ENCODE peak calls at places on chromosome 12, in seven cellular contexts. I is Peyer's patch, M is PC-3, G is heart right ventricle, T is epithelial cell of esophagus, N is NB4, B is OCI-LY7. F is an unnamed sample.

GRCh38 chr12:19886805-19887105 is 447.5 kb downstream of the AEBP2 start:
- DNase-seq in I (no peak), M (no peak), G (no peak), T (no peak), N (no peak), B (no peak), F (no peak)

GRCh38 chr12:30525171-30525570 is 170.5 kb downstream of the IPO8 start:
- DNase-seq in I (no peak), M (no peak), G (no peak), T (no peak), N (peak), B (no peak), F (no peak)

GRCh38 chr12:19273482-19274330 is 144.2 kb downstream of the PLEKHA5 start:
- DNase-seq in I (peak), M (peak), G (peak), T (peak), N (peak), B (no peak), F (no peak)

GRCh38 chr12:2311001-2311778 is 258.4 kb downstream of the CACNA1C start:
- DNase-seq in I (no peak), M (no peak), G (no peak), T (no peak), N (no peak), B (no peak), F (no peak)

GRCh38 chr12:115273446-115273845 is 589.5 kb upstream of the TBX3 start:
- DNase-seq in I (no peak), M (no peak), G (no peak), T (no peak), N (no peak), B (no peak), F (no peak)

GRCh38 chr12:28060901-28061300 is 88.4 kb upstream of the PTHLH start:
- DNase-seq in I (no peak), M (no peak), G (no peak), T (no peak), N (no peak), B (no peak), F (no peak)

GRCh38 chr12:86838709-86839108 is 582.5 kb upstream of the MGAT4C start:
- DNase-seq in I (no peak), M (no peak), G (no peak), T (no peak), N (no peak), B (no peak), F (no peak)

GRCh38 chr12:117342682-117343081 is 18.7 kb downstream of the NOS1 start:
- DNase-seq in I (no peak), M (peak), G (no peak), T (peak), N (peak), B (no peak), F (no peak)

GRCh38 chr12:56299308-56299852 is 750 bp downstream of the CS start:
- DNase-seq in I (peak), M (peak), G (no peak), T (peak), N (peak), B (peak), F (no peak)

GRCh38 chr12:10719482-10719881 is 3.6 kb downstream of the YBX3 start:
- DNase-seq in I (no peak), M (no peak), G (no peak), T (peak), N (no peak), B (no peak), F (no peak)
- H3K4me3 ChIP-seq in I (no peak), M (peak), G (peak), T (peak), N (peak), B (no peak), F (peak)

GRCh38 chr12:99418379-99418778 is 229.2 kb upstream of the GARIN6 start:
- DNase-seq in I (no peak), M (no peak), G (no peak), T (no peak), N (no peak), B (no peak), F (no peak)
- H3K4me3 ChIP-seq in I (no peak), M (no peak), G (no peak), T (no peak), N (no peak), B (no peak), F (no peak)

GRCh38 chr12:67671419-67671818 is 22.9 kb downstream of the DYRK2 start:
- DNase-seq in I (no peak), M (no peak), G (no peak), T (no peak), N (no peak), B (no peak), F (no peak)
- H3K4me3 ChIP-seq in I (no peak), M (no peak), G (no peak), T (no peak), N (no peak), B (no peak), F (no peak)

DNA sequence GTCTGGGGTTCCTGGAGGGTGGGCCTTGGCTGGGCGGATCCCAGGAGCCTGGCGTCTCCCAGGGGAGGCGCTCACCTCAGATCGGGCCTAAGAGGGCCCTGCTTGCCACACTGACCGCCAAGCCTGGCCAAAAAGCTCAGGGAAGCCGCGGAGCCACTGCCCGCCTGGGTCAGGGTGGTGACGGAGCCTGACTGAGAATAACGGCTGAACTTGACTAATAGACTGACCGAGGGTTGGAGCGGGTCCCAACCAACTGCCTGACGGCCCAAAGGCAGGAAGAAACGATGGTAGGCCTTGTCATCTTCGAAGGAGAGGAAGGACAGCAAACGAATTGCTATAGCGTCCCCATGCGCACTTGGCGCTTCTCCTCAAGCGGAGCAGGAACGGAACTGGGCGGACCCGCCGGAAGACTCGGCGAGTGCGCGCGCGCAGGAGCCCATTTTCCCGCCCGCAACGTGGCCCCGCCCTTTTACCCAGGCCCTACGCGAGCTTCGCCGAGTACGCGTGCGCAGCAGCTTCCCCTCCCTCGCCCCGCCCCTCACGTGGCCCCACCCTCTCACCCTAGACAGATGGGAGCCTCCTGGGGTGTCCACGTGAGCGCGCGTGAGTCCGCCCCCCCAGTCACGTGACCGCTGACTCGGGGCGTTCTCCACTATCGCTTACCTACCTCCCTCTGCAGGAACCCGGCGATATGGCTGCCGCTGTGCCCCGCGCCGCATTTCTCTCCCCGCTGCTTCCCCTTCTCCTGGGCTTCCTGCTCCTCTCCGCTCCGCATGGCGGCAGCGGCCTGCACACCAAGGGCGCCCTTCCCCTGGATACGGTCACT is at the start of the genes ERP29 and TMEM116:
- DNase-seq in I (peak), M (peak), G (peak), T (peak), N (peak), B (peak), F (peak)
- H3K4me3 ChIP-seq in I (peak), M (peak), G (peak), T (peak), N (peak), B (peak), F (peak)

GRCh38 chr12:105562727-105563072 is 232.2 kb downstream of the C12orf75 start:
- DNase-seq in I (no peak), M (no peak), G (no peak), T (peak), N (no peak), B (no peak), F (no peak)
- H3K4me3 ChIP-seq in I (no peak), M (peak), G (no peak), T (peak), N (no peak), B (no peak), F (no peak)

DNA sequence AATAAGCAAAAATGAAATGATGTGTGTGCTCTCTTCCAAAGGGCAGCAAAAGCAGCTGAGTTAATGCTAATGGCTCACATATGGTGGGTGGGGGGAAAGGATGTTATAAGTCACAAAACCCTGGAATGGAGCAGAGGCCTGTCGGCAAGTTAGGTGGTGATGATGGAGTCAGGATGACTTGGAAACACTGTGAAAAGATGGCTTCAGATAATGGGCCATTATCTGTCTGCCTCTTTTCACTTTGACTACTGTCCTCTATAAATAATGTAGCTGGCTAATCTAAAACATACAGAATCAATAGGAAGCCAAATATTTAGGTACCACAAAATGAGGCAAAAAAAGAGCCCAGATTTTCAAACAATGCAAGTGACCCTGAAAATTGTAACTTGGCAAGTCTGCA is 228.7 kb downstream of the APAF1 start:
- DNase-seq in I (no peak), M (no peak), G (no peak), T (no peak), N (no peak), B (no peak), F (no peak)
- H3K4me3 ChIP-seq in I (no peak), M (no peak), G (no peak), T (no peak), N (no peak), B (no peak), F (no peak)

DNA sequence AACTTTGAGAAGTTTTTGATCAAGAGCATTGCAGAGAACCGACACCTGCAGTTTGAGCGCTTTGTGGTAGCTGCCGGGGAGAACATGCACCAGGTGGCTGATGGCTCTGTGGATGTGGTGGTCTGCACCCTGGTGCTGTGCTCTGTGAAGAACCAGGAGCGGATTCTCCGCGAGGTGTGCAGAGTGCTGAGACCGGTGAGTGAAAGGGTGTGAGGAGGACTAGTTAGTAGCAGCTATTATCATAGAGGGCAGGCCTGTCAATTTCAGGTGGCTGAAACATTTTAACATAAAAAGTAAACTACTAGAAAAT is 27.0 kb upstream of the HIGD1C start:
- DNase-seq in I (no peak), M (no peak), G (no peak), T (no peak), N (peak), B (peak), F (no peak)
- H3K4me3 ChIP-seq in I (peak), M (peak), G (peak), T (peak), N (peak), B (peak), F (peak)

GRCh38 chr12:72273499-72273837 is 1.3 kb downstream of the TRHDE start:
- DNase-seq in I (no peak), M (peak), G (no peak), T (no peak), N (no peak), B (no peak), F (no peak)
- H3K4me3 ChIP-seq in I (peak), M (peak), G (peak), T (no peak), N (no peak), B (no peak), F (peak)

F was measured in upper lobe of right lung.